ENCODE peak calls at places on chromosomes 12 and 14, in ten cellular contexts. One of them, this sample, is unnamed.

GRCh38 chr14:71103662-71104484 is 196.6 kb downstream of the PCNX1 start:
- DNase-seq in stomach: no peak
- DNase-seq in A549: peak
- DNase-seq in epithelial cell of proximal tubule: no peak
- DNase-seq in AG09309: no peak
- DNase-seq in choroid plexus epithelial cell: peak
- DNase-seq in left ventricle myocardium inferior: no peak
- DNase-seq in GM12865: peak
- DNase-seq in heart left ventricle: no peak
- DNase-seq in CD8-positive, alpha-beta T cell: no peak
- DNase-seq in this sample: peak

GRCh38 chr12:71392521-71393145 is 47.0 kb upstream of the LGR5 start:
- DNase-seq in stomach: no peak
- DNase-seq in A549: peak
- DNase-seq in epithelial cell of proximal tubule: peak
- DNase-seq in AG09309: peak
- DNase-seq in choroid plexus epithelial cell: peak
- DNase-seq in left ventricle myocardium inferior: no peak
- DNase-seq in GM12865: peak
- DNase-seq in heart left ventricle: no peak
- DNase-seq in CD8-positive, alpha-beta T cell: no peak
- DNase-seq in this sample: peak

GRCh38 chr12:26346748-26347147 is 151.4 kb downstream of the SSPN start:
- DNase-seq in stomach: no peak
- DNase-seq in A549: peak
- DNase-seq in epithelial cell of proximal tubule: no peak
- DNase-seq in AG09309: no peak
- DNase-seq in choroid plexus epithelial cell: peak
- DNase-seq in left ventricle myocardium inferior: no peak
- DNase-seq in GM12865: no peak
- DNase-seq in heart left ventricle: no peak
- DNase-seq in CD8-positive, alpha-beta T cell: no peak
- DNase-seq in this sample: no peak

GRCh38 chr14:105074601-105075053 is 9.4 kb upstream of the GPR132 start:
- DNase-seq in stomach: no peak
- DNase-seq in A549: no peak
- DNase-seq in epithelial cell of proximal tubule: no peak
- DNase-seq in AG09309: no peak
- DNase-seq in choroid plexus epithelial cell: no peak
- DNase-seq in left ventricle myocardium inferior: no peak
- DNase-seq in GM12865: no peak
- DNase-seq in heart left ventricle: no peak
- DNase-seq in CD8-positive, alpha-beta T cell: no peak
- DNase-seq in this sample: no peak

GRCh38 chr14:56723418-56723817 is 86.9 kb downstream of the OTX2 start:
- DNase-seq in stomach: no peak
- DNase-seq in A549: no peak
- DNase-seq in epithelial cell of proximal tubule: no peak
- DNase-seq in AG09309: no peak
- DNase-seq in choroid plexus epithelial cell: no peak
- DNase-seq in left ventricle myocardium inferior: no peak
- DNase-seq in GM12865: no peak
- DNase-seq in heart left ventricle: no peak
- DNase-seq in CD8-positive, alpha-beta T cell: no peak
- DNase-seq in this sample: no peak

GRCh38 chr14:63727736-63728728 is at the start of gene SGPP1:
- DNase-seq in stomach: peak
- DNase-seq in A549: peak
- DNase-seq in epithelial cell of proximal tubule: peak
- DNase-seq in AG09309: no peak
- DNase-seq in choroid plexus epithelial cell: peak
- DNase-seq in left ventricle myocardium inferior: peak
- DNase-seq in GM12865: peak
- DNase-seq in heart left ventricle: peak
- DNase-seq in CD8-positive, alpha-beta T cell: peak
- DNase-seq in this sample: peak

GRCh38 chr12:2429032-2429431 is 365.7 kb upstream of the FKBP4 start:
- DNase-seq in stomach: no peak
- DNase-seq in A549: no peak
- DNase-seq in epithelial cell of proximal tubule: no peak
- DNase-seq in AG09309: no peak
- DNase-seq in choroid plexus epithelial cell: no peak
- DNase-seq in left ventricle myocardium inferior: no peak
- DNase-seq in GM12865: no peak
- DNase-seq in heart left ventricle: no peak
- DNase-seq in CD8-positive, alpha-beta T cell: no peak
- DNase-seq in this sample: no peak

GRCh38 chr12:58176296-58176869 is 235.0 kb downstream of the ATP23 start:
- DNase-seq in stomach: peak
- DNase-seq in A549: peak
- DNase-seq in epithelial cell of proximal tubule: no peak
- DNase-seq in AG09309: no peak
- DNase-seq in choroid plexus epithelial cell: peak
- DNase-seq in left ventricle myocardium inferior: no peak
- DNase-seq in GM12865: peak
- DNase-seq in heart left ventricle: peak
- DNase-seq in CD8-positive, alpha-beta T cell: no peak
- DNase-seq in this sample: peak

GRCh38 chr14:37697489-37698121 is 102.2 kb downstream of the TTC6 start:
- DNase-seq in stomach: no peak
- DNase-seq in A549: peak
- DNase-seq in epithelial cell of proximal tubule: peak
- DNase-seq in AG09309: peak
- DNase-seq in choroid plexus epithelial cell: peak
- DNase-seq in left ventricle myocardium inferior: no peak
- DNase-seq in GM12865: no peak
- DNase-seq in heart left ventricle: no peak
- DNase-seq in CD8-positive, alpha-beta T cell: no peak
- DNase-seq in this sample: no peak

GRCh38 chr12:101806280-101806679 is 24.5 kb downstream of the GNPTAB start:
- DNase-seq in stomach: no peak
- DNase-seq in A549: no peak
- DNase-seq in epithelial cell of proximal tubule: no peak
- DNase-seq in AG09309: no peak
- DNase-seq in choroid plexus epithelial cell: no peak
- DNase-seq in left ventricle myocardium inferior: no peak
- DNase-seq in GM12865: no peak
- DNase-seq in heart left ventricle: no peak
- DNase-seq in CD8-positive, alpha-beta T cell: no peak
- DNase-seq in this sample: no peak

GRCh38 chr14:88829685-88830302 is 5.3 kb downstream of the TTC8 start:
- DNase-seq in stomach: no peak
- DNase-seq in A549: no peak
- DNase-seq in epithelial cell of proximal tubule: no peak
- DNase-seq in AG09309: no peak
- DNase-seq in choroid plexus epithelial cell: no peak
- DNase-seq in left ventricle myocardium inferior: no peak
- DNase-seq in GM12865: no peak
- DNase-seq in heart left ventricle: no peak
- DNase-seq in CD8-positive, alpha-beta T cell: no peak
- DNase-seq in this sample: no peak

GRCh38 chr12:118778077-118778476 is 203.3 kb upstream of the SRRM4 start:
- DNase-seq in stomach: no peak
- DNase-seq in A549: no peak
- DNase-seq in epithelial cell of proximal tubule: no peak
- DNase-seq in AG09309: no peak
- DNase-seq in choroid plexus epithelial cell: no peak
- DNase-seq in left ventricle myocardium inferior: no peak
- DNase-seq in GM12865: no peak
- DNase-seq in heart left ventricle: no peak
- DNase-seq in CD8-positive, alpha-beta T cell: no peak
- DNase-seq in this sample: no peak

GRCh38 chr12:107115119-107115518 is 21.8 kb upstream of the CRY1 start:
- DNase-seq in stomach: no peak
- DNase-seq in A549: no peak
- DNase-seq in epithelial cell of proximal tubule: no peak
- DNase-seq in AG09309: no peak
- DNase-seq in choroid plexus epithelial cell: no peak
- DNase-seq in left ventricle myocardium inferior: no peak
- DNase-seq in GM12865: no peak
- DNase-seq in heart left ventricle: no peak
- DNase-seq in CD8-positive, alpha-beta T cell: no peak
- DNase-seq in this sample: no peak

GRCh38 chr14:23174266-23174665 is 9.2 kb downstream of the SLC7A8 start:
- DNase-seq in stomach: no peak
- DNase-seq in A549: no peak
- DNase-seq in epithelial cell of proximal tubule: no peak
- DNase-seq in AG09309: no peak
- DNase-seq in choroid plexus epithelial cell: peak
- DNase-seq in left ventricle myocardium inferior: no peak
- DNase-seq in GM12865: no peak
- DNase-seq in heart left ventricle: no peak
- DNase-seq in CD8-positive, alpha-beta T cell: no peak
- DNase-seq in this sample: no peak

GRCh38 chr12:12890815-12891645 is at the start of gene GPRC5A:
- DNase-seq in stomach: peak
- DNase-seq in A549: peak
- DNase-seq in epithelial cell of proximal tubule: no peak
- DNase-seq in AG09309: peak
- DNase-seq in choroid plexus epithelial cell: peak
- DNase-seq in left ventricle myocardium inferior: peak
- DNase-seq in GM12865: peak
- DNase-seq in heart left ventricle: peak
- DNase-seq in CD8-positive, alpha-beta T cell: no peak
- DNase-seq in this sample: no peak

GRCh38 chr12:12891646-12892355 is 439 bp downstream of the GPRC5A start:
- DNase-seq in stomach: no peak
- DNase-seq in A549: no peak
- DNase-seq in epithelial cell of proximal tubule: no peak
- DNase-seq in AG09309: no peak
- DNase-seq in choroid plexus epithelial cell: no peak
- DNase-seq in left ventricle myocardium inferior: no peak
- DNase-seq in GM12865: no peak
- DNase-seq in heart left ventricle: no peak
- DNase-seq in CD8-positive, alpha-beta T cell: no peak
- DNase-seq in this sample: no peak

GRCh38 chr12:12890492-12890814 is 909 bp upstream of the GPRC5A start:
- DNase-seq in stomach: peak
- DNase-seq in A549: no peak
- DNase-seq in epithelial cell of proximal tubule: no peak
- DNase-seq in AG09309: no peak
- DNase-seq in choroid plexus epithelial cell: no peak
- DNase-seq in left ventricle myocardium inferior: no peak
- DNase-seq in GM12865: no peak
- DNase-seq in heart left ventricle: no peak
- DNase-seq in CD8-positive, alpha-beta T cell: no peak
- DNase-seq in this sample: no peak

GRCh38 chr12:12887471-12887870 is 3.9 kb upstream of the GPRC5A start:
- DNase-seq in stomach: no peak
- DNase-seq in A549: peak
- DNase-seq in epithelial cell of proximal tubule: no peak
- DNase-seq in AG09309: no peak
- DNase-seq in choroid plexus epithelial cell: no peak
- DNase-seq in left ventricle myocardium inferior: no peak
- DNase-seq in GM12865: no peak
- DNase-seq in heart left ventricle: no peak
- DNase-seq in CD8-positive, alpha-beta T cell: no peak
- DNase-seq in this sample: no peak

GRCh38 chr12:12889701-12890100 is 1.7 kb upstream of the GPRC5A start:
- DNase-seq in stomach: no peak
- DNase-seq in A549: no peak
- DNase-seq in epithelial cell of proximal tubule: no peak
- DNase-seq in AG09309: no peak
- DNase-seq in choroid plexus epithelial cell: no peak
- DNase-seq in left ventricle myocardium inferior: no peak
- DNase-seq in GM12865: no peak
- DNase-seq in heart left ventricle: no peak
- DNase-seq in CD8-positive, alpha-beta T cell: no peak
- DNase-seq in this sample: no peak
- H3K4me3 ChIP-seq in stomach: no peak
- H3K4me3 ChIP-seq in A549: no peak
- H3K4me3 ChIP-seq in epithelial cell of proximal tubule: no peak
- H3K4me3 ChIP-seq in AG09309: no peak
- H3K4me3 ChIP-seq in choroid plexus epithelial cell: no peak
- H3K4me3 ChIP-seq in left ventricle myocardium inferior: no peak
- H3K4me3 ChIP-seq in GM12865: no peak
- H3K4me3 ChIP-seq in heart left ventricle: no peak
- H3K4me3 ChIP-seq in CD8-positive, alpha-beta T cell: no peak
- H3K4me3 ChIP-seq in this sample: no peak

GRCh38 chr12:110581951-110582285 is 1.2 kb downstream of the PPTC7 start:
- DNase-seq in stomach: no peak
- DNase-seq in A549: no peak
- DNase-seq in epithelial cell of proximal tubule: no peak
- DNase-seq in AG09309: no peak
- DNase-seq in choroid plexus epithelial cell: peak
- DNase-seq in left ventricle myocardium inferior: no peak
- DNase-seq in GM12865: no peak
- DNase-seq in heart left ventricle: peak
- DNase-seq in CD8-positive, alpha-beta T cell: no peak
- DNase-seq in this sample: no peak
- H3K4me3 ChIP-seq in stomach: peak
- H3K4me3 ChIP-seq in A549: peak
- H3K4me3 ChIP-seq in epithelial cell of proximal tubule: peak
- H3K4me3 ChIP-seq in AG09309: peak
- H3K4me3 ChIP-seq in choroid plexus epithelial cell: peak
- H3K4me3 ChIP-seq in left ventricle myocardium inferior: peak
- H3K4me3 ChIP-seq in GM12865: peak
- H3K4me3 ChIP-seq in heart left ventricle: peak
- H3K4me3 ChIP-seq in CD8-positive, alpha-beta T cell: peak
- H3K4me3 ChIP-seq in this sample: peak

GRCh38 chr12:121580959-121581680 is at the start of gene KDM2B:
- DNase-seq in stomach: peak
- DNase-seq in A549: no peak
- DNase-seq in epithelial cell of proximal tubule: no peak
- DNase-seq in AG09309: no peak
- DNase-seq in choroid plexus epithelial cell: peak
- DNase-seq in left ventricle myocardium inferior: peak
- DNase-seq in GM12865: peak
- DNase-seq in heart left ventricle: peak
- DNase-seq in CD8-positive, alpha-beta T cell: peak
- DNase-seq in this sample: no peak
- H3K4me3 ChIP-seq in stomach: peak
- H3K4me3 ChIP-seq in A549: peak
- H3K4me3 ChIP-seq in epithelial cell of proximal tubule: peak
- H3K4me3 ChIP-seq in AG09309: peak
- H3K4me3 ChIP-seq in choroid plexus epithelial cell: peak
- H3K4me3 ChIP-seq in left ventricle myocardium inferior: peak
- H3K4me3 ChIP-seq in GM12865: peak
- H3K4me3 ChIP-seq in heart left ventricle: peak
- H3K4me3 ChIP-seq in CD8-positive, alpha-beta T cell: peak
- H3K4me3 ChIP-seq in this sample: peak

DNA sequence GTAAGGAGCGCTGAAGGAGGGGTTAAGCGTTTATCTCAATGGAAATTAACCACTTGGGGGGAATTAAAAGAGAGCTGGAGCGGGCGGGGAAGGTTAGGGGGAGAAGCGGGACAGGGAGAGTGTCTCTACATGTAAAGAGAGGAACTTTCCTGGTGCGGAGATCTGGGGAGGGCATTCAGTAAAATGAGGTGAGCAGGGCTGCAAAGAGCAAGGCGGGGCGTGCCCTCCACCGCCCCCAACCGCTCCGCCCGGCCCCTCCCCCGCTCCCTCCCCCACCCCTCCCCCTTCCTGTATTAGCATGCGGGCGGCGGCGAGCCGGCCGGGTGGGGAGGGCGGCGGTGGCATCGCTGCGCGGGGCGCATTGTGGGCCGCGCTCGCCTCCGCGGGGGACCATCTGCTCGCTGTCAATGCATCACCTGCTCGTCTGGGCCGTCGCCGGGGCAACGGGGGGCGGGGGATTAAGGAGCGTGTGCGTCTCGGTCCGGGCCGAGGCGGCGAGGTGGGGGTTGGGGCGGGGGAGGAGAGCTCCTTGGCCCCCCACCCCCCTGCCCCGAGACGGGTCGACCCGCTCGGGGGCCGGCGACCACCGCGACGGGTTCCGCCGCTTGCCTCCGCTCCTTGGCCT is 498 bp downstream of the C12orf42 start:
- DNase-seq in stomach: peak
- DNase-seq in A549: peak
- DNase-seq in epithelial cell of proximal tubule: no peak
- DNase-seq in AG09309: no peak
- DNase-seq in choroid plexus epithelial cell: no peak
- DNase-seq in left ventricle myocardium inferior: no peak
- DNase-seq in GM12865: peak
- DNase-seq in heart left ventricle: no peak
- DNase-seq in CD8-positive, alpha-beta T cell: peak
- DNase-seq in this sample: peak
- H3K4me3 ChIP-seq in stomach: peak
- H3K4me3 ChIP-seq in A549: peak
- H3K4me3 ChIP-seq in epithelial cell of proximal tubule: peak
- H3K4me3 ChIP-seq in AG09309: peak
- H3K4me3 ChIP-seq in choroid plexus epithelial cell: no peak
- H3K4me3 ChIP-seq in left ventricle myocardium inferior: peak
- H3K4me3 ChIP-seq in GM12865: peak
- H3K4me3 ChIP-seq in heart left ventricle: peak
- H3K4me3 ChIP-seq in CD8-positive, alpha-beta T cell: peak
- H3K4me3 ChIP-seq in this sample: peak

This sample was measured in Jurkat, Clone E6-1.